ENCODE peak calls at places on chromosomes 3 and 15, in five cellular contexts. S is fibroblast of the aortic adventitia, A is left colon, K is ureter, B is neural crest cell. D is an unnamed sample.
A peak's percentile ranks its signal among the peaks of the same experiment; 100 is the strongest.

GRCh38 chr3:21718943-21719591 is 31.9 kb downstream of the ZNF385D start:
- DNase-seq in S (no peak), A (no peak), K (no peak), B (no peak), D (no peak)

GRCh38 chr15:82165948-82166376 is 96.6 kb downstream of the EFL1 start:
- DNase-seq in S (no peak), A (no peak), K (no peak), B (no peak), D (no peak)

GRCh38 chr3:71704915-71705314 is 20.3 kb downstream of the EIF4E3 start:
- DNase-seq in S (no peak), A (no peak), K (no peak), B (no peak), D (no peak)

GRCh38 chr3:143139786-143140185 is 20.2 kb downstream of the CHST2 start:
- DNase-seq in S (peak; percentile 86), A (no peak), K (no peak), B (no peak), D (no peak)

GRCh38 chr15:45919806-45920205 is 285.0 kb downstream of the SQOR start:
- DNase-seq in S (no peak), A (no peak), K (no peak), B (no peak), D (no peak)

GRCh38 chr3:87268646-87269211 is 7.7 kb downstream of the POU1F1 start:
- DNase-seq in S (no peak), A (no peak), K (no peak), B (no peak), D (no peak)

GRCh38 chr3:159988617-159989251 is at the start of gene IL12A:
- DNase-seq in S (peak; percentile 64), A (peak; percentile 83), K (peak; percentile 77), B (peak; percentile 78), D (peak; percentile 90)

GRCh38 chr3:126917232-126917804 is 65.6 kb upstream of the PLXNA1 start:
- DNase-seq in S (no peak), A (no peak), K (no peak), B (no peak), D (no peak)

GRCh38 chr15:40763801-40764765 is at the start of gene GCHFR:
- DNase-seq in S (peak; percentile 39), A (peak; percentile 88), K (peak; percentile 85), B (peak; percentile 62), D (peak; percentile 87)

GRCh38 chr15:99729920-99730319 is 3.3 kb downstream of the LYSMD4 start:
- DNase-seq in S (peak; percentile 68), A (no peak), K (no peak), B (no peak), D (no peak)

GRCh38 chr3:12970684-12971083 is 102.5 kb downstream of the IQSEC1 start:
- DNase-seq in S (no peak), A (no peak), K (no peak), B (no peak), D (no peak)

GRCh38 chr3:183430325-183430957 is 2.0 kb upstream of the MCF2L2 start:
- DNase-seq in S (no peak), A (no peak), K (no peak), B (no peak), D (no peak)

GRCh38 chr3:165797551-165797950 is 39.7 kb downstream of the BCHE start:
- DNase-seq in S (peak; percentile 7), A (no peak), K (no peak), B (no peak), D (no peak)

GRCh38 chr3:133112666-133113065 is 74.5 kb downstream of the TMEM108 start:
- DNase-seq in S (no peak), A (no peak), K (no peak), B (no peak), D (no peak)

GRCh38 chr3:183587337-183587736 is 31.8 kb upstream of the KLHL6 start:
- DNase-seq in S (no peak), A (no peak), K (no peak), B (no peak), D (no peak)

GRCh38 chr3:118117061-118117460 is 917.6 kb downstream of the IGSF11 start:
- DNase-seq in S (no peak), A (no peak), K (no peak), B (no peak), D (no peak)